ENCODE peak calls at places on chromosome 20, in six cellular contexts. E, J, M, L, O and V are unnamed samples.

GRCh38 chr20:58743929-58744534 is 51.4 kb downstream of the NPEPL1 start:
- DNase-seq in E (no peak), J (no peak), M (no peak), L (no peak), O (no peak), V (no peak)

GRCh38 chr20:45368221-45368980 is 5.4 kb downstream of the SYS1 start:
- DNase-seq in E (no peak), J (peak; percentile 96), M (no peak), L (no peak), O (no peak), V (peak; percentile 86)

GRCh38 chr20:18267815-18268214 is 20.5 kb upstream of the ZNF133 start:
- DNase-seq in E (peak; percentile 97), J (no peak), M (no peak), L (no peak), O (no peak), V (no peak)

GRCh38 chr20:49268600-49269365 is 9.1 kb downstream of the ZNFX1 start:
- DNase-seq in E (no peak), J (no peak), M (no peak), L (peak; percentile 51), O (no peak), V (no peak)

GRCh38 chr20:41308290-41308691 is 9.2 kb downstream of the ZHX3 start:
- DNase-seq in E (no peak), J (no peak), M (no peak), L (peak; percentile 75), O (no peak), V (no peak)

GRCh38 chr20:43492101-43492500 is 15.4 kb upstream of the L3MBTL1 start:
- DNase-seq in E (no peak), J (peak; percentile 49), M (no peak), L (no peak), O (no peak), V (peak; percentile 56)

GRCh38 chr20:38338849-38339520 is 7.3 kb upstream of the LBP start:
- DNase-seq in E (peak; percentile 57), J (no peak), M (peak; percentile 2), L (no peak), O (no peak), V (no peak)

GRCh38 chr20:61251529-61252393 is at the start of gene CDH4:
- DNase-seq in E (peak; percentile 84), J (no peak), M (no peak), L (no peak), O (no peak), V (no peak)

GRCh38 chr20:53786445-53787267 is 193.0 kb upstream of the ZNF217 start:
- DNase-seq in E (no peak), J (no peak), M (no peak), L (no peak), O (no peak), V (no peak)

GRCh38 chr20:44601801-44602204 is 19.4 kb downstream of the PKIG start:
- DNase-seq in E (no peak), J (no peak), M (peak; percentile 87), L (peak; percentile 93), O (no peak), V (no peak)

GRCh38 chr20:31962741-31963140 is 5.2 kb upstream of the XKR7 start:
- DNase-seq in E (no peak), J (no peak), M (no peak), L (no peak), O (no peak), V (no peak)

GRCh38 chr20:47677314-47678129 is 107.8 kb downstream of the SULF2 start:
- DNase-seq in E (peak; percentile 75), J (no peak), M (peak; percentile 57), L (no peak), O (no peak), V (peak; percentile 83)

GRCh38 chr20:58778774-58779173 is 71.9 kb downstream of the GNAS-AS1 start:
- DNase-seq in E (no peak), J (no peak), M (peak; percentile 18), L (no peak), O (no peak), V (no peak)

GRCh38 chr20:62449951-62450815 is 22.8 kb upstream of the RBBP8NL start:
- DNase-seq in E (no peak), J (no peak), M (no peak), L (no peak), O (no peak), V (no peak)

GRCh38 chr20:10978713-10979112 is 304.9 kb upstream of the JAG1 start:
- DNase-seq in E (no peak), J (no peak), M (no peak), L (no peak), O (no peak), V (no peak)

GRCh38 chr20:22623211-22623610 is 38.8 kb upstream of the FOXA2 start:
- DNase-seq in E (no peak), J (no peak), M (no peak), L (no peak), O (no peak), V (no peak)

GRCh38 chr20:17611290-17611539 is 41.3 kb downstream of the DSTN start:
- DNase-seq in E (no peak), J (no peak), M (no peak), L (no peak), O (no peak), V (peak; percentile 25)

GRCh38 chr20:31341470-31341869 is 26.9 kb upstream of the DEFB118 start:
- DNase-seq in E (no peak), J (no peak), M (no peak), L (no peak), O (no peak), V (no peak)

GRCh38 chr20:25848222-25848621 is 151.6 kb upstream of the ZNF337 start:
- DNase-seq in E (no peak), J (no peak), M (peak; percentile 41), L (no peak), O (peak; percentile 49), V (no peak)

GRCh38 chr20:17644451-17644850 is 37.6 kb downstream of the RRBP1 start:
- DNase-seq in E (no peak), J (no peak), M (peak; percentile 81), L (no peak), O (peak; percentile 86), V (no peak)

GRCh38 chr20:57661201-57662027 is 41.2 kb upstream of the ZBP1 start:
- DNase-seq in E (no peak), J (no peak), M (peak; percentile 84), L (no peak), O (peak; percentile 60), V (no peak)

GRCh38 chr20:9054176-9054575 is 14.7 kb upstream of the PLCB4 start:
- DNase-seq in E (no peak), J (no peak), M (no peak), L (peak; percentile 43), O (no peak), V (no peak)

GRCh38 chr20:3172933-3173581 is at the start of gene LZTS3:
- DNase-seq in E (peak; percentile 93), J (no peak), M (peak; percentile 91), L (peak; percentile 22), O (peak; percentile 92), V (peak; percentile 93)

GRCh38 chr20:64247970-64248841 is 7.3 kb upstream of the PCMTD2 start:
- DNase-seq in E (peak; percentile 19), J (no peak), M (peak; percentile 54), L (no peak), O (peak; percentile 30), V (no peak)
- TF ChIP-seq CTCF in E (no peak), J (no peak), M (no peak), L (no peak), O (no peak), V (no peak)

GRCh38 chr20:1438361-1438760 is 28.3 kb downstream of the NSFL1C start:
- DNase-seq in E (no peak), J (no peak), M (no peak), L (no peak), O (no peak), V (no peak)

GRCh38 chr20:1442304-1442703 is 24.3 kb downstream of the NSFL1C start:
- DNase-seq in E (no peak), J (no peak), M (no peak), L (no peak), O (no peak), V (no peak)

GRCh38 chr20:1437222-1437904 is 29.3 kb downstream of the NSFL1C start:
- DNase-seq in E (peak; percentile 75), J (peak; percentile 66), M (peak; percentile 88), L (peak; percentile 84), O (peak; percentile 81), V (peak; percentile 76)

GRCh38 chr20:1441133-1441532 is 25.5 kb downstream of the NSFL1C start:
- DNase-seq in E (no peak), J (no peak), M (no peak), L (no peak), O (no peak), V (no peak)

GRCh38 chr20:1440024-1440423 is 26.6 kb downstream of the NSFL1C start:
- DNase-seq in E (peak; percentile 60), J (no peak), M (no peak), L (no peak), O (no peak), V (no peak)
- TF ChIP-seq CTCF in E (peak; percentile 49), J (peak; percentile 45), M (no peak), L (peak; percentile 32), O (no peak), V (peak; percentile 41)

GRCh38 chr20:35699127-35699913 is at the start of the genes NFS1 and ROMO1:
- DNase-seq in E (peak; percentile 95), J (peak; percentile 44), M (peak; percentile 94), L (peak; percentile 68), O (peak; percentile 93), V (peak; percentile 93)
- TF ChIP-seq CTCF in E (peak; percentile 42), J (peak; percentile 7), M (peak; percentile 23), L (peak; percentile 8), O (no peak), V (no peak)

GRCh38 chr20:51763965-51764602 is 4.1 kb downstream of the ATP9A start:
- DNase-seq in E (no peak), J (no peak), M (no peak), L (no peak), O (no peak), V (no peak)

GRCh38 chr20:51769941-51770615 is 1.9 kb upstream of the ATP9A start:
- DNase-seq in E (no peak), J (no peak), M (no peak), L (no peak), O (no peak), V (no peak)

GRCh38 chr20:51768759-51769517 is 748 bp upstream of the ATP9A start:
- DNase-seq in E (no peak), J (no peak), M (no peak), L (no peak), O (no peak), V (no peak)

GRCh38 chr20:51767867-51768758 is at the start of gene ATP9A:
- DNase-seq in E (peak; percentile 76), J (no peak), M (peak; percentile 77), L (peak; percentile 27), O (peak; percentile 74), V (peak; percentile 41)

DNA sequence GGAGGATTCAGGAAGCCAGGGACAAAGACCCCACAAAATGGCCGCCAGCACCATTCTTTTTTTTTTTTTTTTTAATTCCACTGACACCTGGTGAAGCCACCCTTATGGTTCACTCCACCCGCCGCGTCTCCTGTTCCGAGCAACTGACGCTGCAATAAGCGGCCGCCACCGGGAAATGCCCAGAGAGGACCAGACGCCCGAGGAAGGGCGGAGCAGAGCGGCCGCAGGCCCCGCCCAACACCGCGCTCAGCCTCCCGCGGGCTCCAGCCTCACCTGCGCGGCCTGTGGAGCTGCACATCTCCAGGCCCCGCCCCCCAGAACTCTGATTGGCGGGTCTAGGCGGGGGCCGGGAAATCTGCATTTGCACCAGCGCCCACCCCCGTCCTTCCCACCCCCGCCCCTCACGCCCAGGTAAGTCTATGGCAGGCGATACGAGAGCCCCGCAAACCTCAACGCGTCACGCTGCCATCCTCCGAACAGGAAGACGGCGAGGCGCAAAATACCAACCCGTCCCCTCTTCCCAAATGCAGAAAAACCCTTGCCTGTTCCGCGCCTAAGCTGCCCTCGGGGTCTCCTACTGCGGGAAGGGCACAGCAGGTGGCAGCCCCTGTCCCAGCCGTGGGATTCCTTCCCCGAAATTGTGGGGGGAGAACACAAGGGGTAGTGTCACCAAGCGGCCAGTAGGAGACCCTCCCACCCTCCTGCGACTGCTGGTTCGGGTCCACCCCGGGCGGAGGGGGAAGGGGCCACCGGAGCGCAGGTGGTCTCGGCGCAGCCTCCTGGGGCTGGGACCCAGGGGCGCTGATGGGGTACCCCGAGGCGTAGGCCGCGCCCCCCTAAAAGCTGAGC is 948 bp downstream of the ATP9A start:
- DNase-seq in E (peak; percentile 79), J (no peak), M (peak; percentile 95), L (peak; percentile 16), O (peak; percentile 96), V (peak; percentile 53)
- TF ChIP-seq CTCF in E (peak; percentile 58), J (peak; percentile 6), M (no peak), L (peak; percentile 49), O (no peak), V (no peak)